ENCODE peak calls at places on chromosomes 4 and X, in seven cellular contexts. C is NCI-H1694 treated with DMSO at 0.1 percent for 48 hours, A is suprapubic skin, K is EL, D is left colon, V is mucosa of gallbladder, B is fibroblast of mammary gland. F is an unnamed sample.

GRCh38 chrX:123330229-123330942 is 146.3 kb downstream of the GRIA3 start:
- DNase-seq in C (no peak), B (no peak), V (no peak), D (no peak), K (no peak), A (no peak), F (no peak)

GRCh38 chrX:72351606-72352338 is 46.1 kb upstream of the CITED1 start:
- DNase-seq in D (no peak), C (no peak), V (no peak), B (peak; percentile 77), A (no peak), K (no peak), F (no peak)

GRCh38 chrX:94961730-94962129 is 1287.7 kb downstream of the FAM133A start:
- DNase-seq in A (no peak), D (no peak), K (no peak), V (no peak), B (no peak), C (no peak), F (no peak)

GRCh38 chrX:40152173-40152705 is 54.5 kb upstream of the BCOR start:
- DNase-seq in A (no peak), D (no peak), B (no peak), K (no peak), C (peak; percentile 17), V (no peak), F (peak; percentile 59)

GRCh38 chr4:39349326-39349725 is 16.8 kb downstream of the RFC1 start:
- DNase-seq in B (no peak), D (no peak), C (no peak), A (no peak), K (no peak), V (no peak), F (no peak)

GRCh38 chr4:141469392-141469791 is 167.0 kb upstream of the IL15 start:
- DNase-seq in C (no peak), D (no peak), K (no peak), B (no peak), A (no peak), V (no peak), F (no peak)

GRCh38 chrX:319579-320125 is 1.1 kb upstream of the GTPBP6 start:
- DNase-seq in K (no peak), A (peak; percentile 82), B (no peak), D (peak; percentile 46), C (no peak), V (no peak), F (peak; percentile 52)

GRCh38 chrX:39226307-39226706 is 425.0 kb downstream of the MID1IP1 start:
- DNase-seq in B (no peak), K (no peak), A (no peak), D (peak; percentile 31), V (no peak), C (no peak), F (no peak)

GRCh38 chr4:41865981-41866798 is 69.0 kb upstream of the TMEM33 start:
- DNase-seq in K (no peak), V (no peak), C (no peak), D (no peak), B (no peak), A (no peak), F (no peak)

GRCh38 chr4:119240568-119240967 is 28.1 kb downstream of the USP53 start:
- DNase-seq in C (no peak), B (no peak), D (no peak), K (no peak), V (no peak), A (no peak), F (no peak)

GRCh38 chr4:3520796-3521600 is 11.2 kb downstream of the LRPAP1 start:
- DNase-seq in D (peak; percentile 16), B (no peak), K (no peak), C (no peak), A (peak; percentile 59), V (no peak), F (no peak)

GRCh38 chr4:182206916-182207315 is 36.3 kb upstream of the TENM3 start:
- DNase-seq in A (no peak), D (no peak), C (no peak), B (peak; percentile 48), V (no peak), K (no peak), F (no peak)

GRCh38 chrX:147522986-147523385 is 388.7 kb upstream of the FMR1 start:
- DNase-seq in C (no peak), A (no peak), K (no peak), V (no peak), B (no peak), D (no peak), F (no peak)

GRCh38 chr4:40923326-40924095 is 173.8 kb downstream of the NSUN7 start:
- DNase-seq in B (no peak), D (no peak), A (no peak), K (no peak), C (no peak), V (no peak), F (no peak)

GRCh38 chrX:47351706-47352105 is 18.7 kb upstream of the ZNF157 start:
- DNase-seq in D (no peak), V (no peak), K (peak; percentile 47), B (peak; percentile 78), C (no peak), A (no peak), F (no peak)

GRCh38 chr4:123706961-123707360 is 310.4 kb downstream of the SPRY1 start:
- DNase-seq in B (no peak), D (no peak), K (peak; percentile 9), C (no peak), V (no peak), A (no peak), F (no peak)

GRCh38 chrX:107731831-107732502 is 43.6 kb downstream of the TSC22D3 start:
- DNase-seq in V (peak; percentile 88), A (peak; percentile 85), K (peak; percentile 76), B (peak; percentile 87), C (no peak), D (peak; percentile 84), F (no peak)

GRCh38 chrX:14902536-14902935 is 29.3 kb downstream of the MOSPD2 start:
- DNase-seq in A (no peak), D (no peak), C (no peak), V (no peak), K (no peak), B (no peak), F (no peak)

GRCh38 chr4:142474398-142475087 is 371.6 kb downstream of the INPP4B start:
- DNase-seq in A (no peak), C (no peak), B (no peak), V (peak; percentile 34), D (no peak), K (peak; percentile 21), F (no peak)

GRCh38 chr4:125728568-125728967 is 413.8 kb downstream of the FAT4 start:
- DNase-seq in V (no peak), B (peak; percentile 89), A (no peak), D (no peak), C (no peak), K (peak; percentile 93), F (no peak)

GRCh38 chr4:105422207-105422920 is 51.5 kb downstream of the PPA2 start:
- DNase-seq in D (no peak), V (no peak), B (no peak), K (no peak), A (no peak), C (no peak), F (no peak)

GRCh38 chrX:109990582-109991276 is 12.2 kb upstream of the TMEM164 start:
- DNase-seq in B (no peak), C (no peak), K (no peak), A (no peak), D (no peak), V (no peak), F (no peak)

GRCh38 chr4:53480909-53481308 is 103.5 kb downstream of the FIP1L1 start:
- DNase-seq in K (no peak), A (no peak), C (no peak), V (no peak), D (no peak), B (no peak), F (no peak)

GRCh38 chr4:8785656-8786142 is 85.9 kb downstream of the HMX1 start:
- DNase-seq in A (no peak), K (no peak), B (no peak), V (no peak), D (no peak), C (no peak), F (no peak)

GRCh38 chr4:41072021-41072777 is 142.1 kb downstream of the APBB2 start:
- DNase-seq in K (peak; percentile 38), V (no peak), C (no peak), B (no peak), D (no peak), A (no peak), F (no peak)

GRCh38 chr4:105989411-105990242 is 94.4 kb downstream of the NPNT start:
- DNase-seq in C (no peak), V (no peak), A (no peak), D (no peak), K (no peak), B (no peak), F (no peak)

GRCh38 chr4:171599628-171600027 is 213.6 kb upstream of the GALNTL6 start:
- DNase-seq in C (no peak), A (no peak), B (no peak), D (no peak), V (no peak), K (no peak), F (no peak)

GRCh38 chrX:2284133-2284532 is 216.6 kb downstream of the DHRSX start:
- DNase-seq in B (no peak), D (no peak), A (no peak), K (no peak), C (no peak), V (no peak), F (no peak)

GRCh38 chr4:57989430-57989829 is 879.2 kb upstream of the IGFBP7 start:
- DNase-seq in C (no peak), D (no peak), B (no peak), V (no peak), A (no peak), K (no peak), F (no peak)

GRCh38 chrX:41922125-41922521 is 1.2 kb downstream of the CASK start:
- DNase-seq in V (no peak), B (peak; percentile 45), D (no peak), K (peak; percentile 34), A (no peak), C (peak; percentile 25), F (peak; percentile 24)

GRCh38 chr4:165210566-165210965 is 3.2 kb downstream of the KLHL2 start:
- DNase-seq in D (no peak), V (no peak), C (no peak), B (no peak), K (peak; percentile 10), A (no peak), F (no peak)

GRCh38 chrX:9859711-9860555 is 73.7 kb downstream of the SHROOM2 start:
- DNase-seq in A (no peak), B (peak; percentile 44), D (no peak), K (peak; percentile 56), C (no peak), V (no peak), F (no peak)

GRCh38 chr4:108483077-108483476 is 137.3 kb upstream of the RPL34 start:
- DNase-seq in B (no peak), A (no peak), C (no peak), V (no peak), K (peak; percentile 16), D (no peak), F (no peak)

GRCh38 chrX:81957900-81958545 is 756.1 kb downstream of the SH3BGRL start:
- DNase-seq in C (peak; percentile 18), B (peak; percentile 10), D (no peak), V (no peak), K (no peak), A (no peak), F (no peak)

GRCh38 chr4:15314974-15315373 is 112.9 kb upstream of the C1QTNF7 start:
- DNase-seq in D (no peak), A (no peak), K (no peak), V (no peak), C (no peak), B (no peak), F (no peak)

F was measured in activated T-cell treated with anti-CD3 and anti-CD28 coated beads, Interleukin-2, amount 50 U/mL, for 1 hour.